ENCODE peak calls at places on chromosomes 7 and 10, in four cellular contexts. J is K562, Z is A549, V is HepG2. R is an unnamed sample.

GRCh38 chr10:123391275-123392028 is 237.2 kb downstream of the BUB3 start:
- DNase-seq in J (no peak), Z (no peak), V (no peak), R (no peak)

GRCh38 chr7:116809636-116810266 is 52.6 kb upstream of the CAPZA2 start:
- DNase-seq in J (peak), Z (peak), V (peak), R (no peak)

GRCh38 chr10:48236199-48236621 is 38.3 kb downstream of the FRMPD2 start:
- DNase-seq in J (no peak), Z (no peak), V (no peak), R (no peak)

GRCh38 chr10:1114355-1115261 is 58.4 kb downstream of the WDR37 start:
- DNase-seq in J (no peak), Z (no peak), V (no peak), R (no peak)

GRCh38 chr7:21898265-21898930 is 47.3 kb downstream of the CDCA7L start:
- DNase-seq in J (no peak), Z (no peak), V (no peak), R (no peak)

GRCh38 chr7:19772858-19773337 is 519 bp downstream of the TMEM196 start:
- DNase-seq in J (no peak), Z (peak), V (no peak), R (peak)

GRCh38 chr10:78178940-78179339 is 145.3 kb downstream of the RPS24 start:
- DNase-seq in J (no peak), Z (no peak), V (no peak), R (no peak)

GRCh38 chr7:156143683-156144082 is 331.4 kb upstream of the SHH start:
- DNase-seq in J (no peak), Z (no peak), V (no peak), R (no peak)

GRCh38 chr7:106279425-106280182 is 5.2 kb downstream of the NAMPT start:
- DNase-seq in J (peak), Z (peak), V (no peak), R (no peak)

GRCh38 chr10:110075726-110076125 is 67.9 kb downstream of the ADD3 start:
- DNase-seq in J (no peak), Z (no peak), V (no peak), R (no peak)

GRCh38 chr7:13829914-13830603 is 159.4 kb downstream of the ETV1 start:
- DNase-seq in J (no peak), Z (no peak), V (no peak), R (no peak)

GRCh38 chr10:49446031-49446430 is 50.1 kb upstream of the DRGX start:
- DNase-seq in J (no peak), Z (peak), V (no peak), R (no peak)

GRCh38 chr7:40659231-40659630 is 524.4 kb downstream of the SUGCT start:
- DNase-seq in J (no peak), Z (no peak), V (no peak), R (no peak)

GRCh38 chr7:151880688-151881087 is 3.8 kb upstream of the PRKAG2 start:
- DNase-seq in J (no peak), Z (no peak), V (no peak), R (no peak)

GRCh38 chr7:104627516-104627915 is 299.1 kb downstream of the LHFPL3 start:
- DNase-seq in J (no peak), Z (no peak), V (no peak), R (peak)

GRCh38 chr10:119642556-119643111 is 8.5 kb upstream of the BAG3 start:
- DNase-seq in J (no peak), Z (no peak), V (no peak), R (no peak)

GRCh38 chr7:157302314-157302711 is 34.5 kb upstream of the DNAJB6 start:
- DNase-seq in J (peak), Z (peak), V (no peak), R (no peak)

GRCh38 chr10:23065549-23065948 is 29.8 kb upstream of the MSRB2 start:
- DNase-seq in J (no peak), Z (peak), V (peak), R (no peak)

GRCh38 chr7:20440472-20441105 is 109.9 kb downstream of the ITGB8 start:
- DNase-seq in J (peak), Z (peak), V (peak), R (peak)

GRCh38 chr10:67843284-67843683 is 5.3 kb upstream of the DNAJC12 start:
- DNase-seq in J (no peak), Z (no peak), V (no peak), R (no peak)

GRCh38 chr10:93859049-93859655 is 34.6 kb upstream of the SLC35G1 start:
- DNase-seq in J (peak), Z (peak), V (no peak), R (no peak)

GRCh38 chr10:42899036-42899435 is 116.4 kb downstream of the BMS1 start:
- DNase-seq in J (no peak), Z (no peak), V (no peak), R (no peak)

GRCh38 chr10:100100651-100101525 is 19.2 kb upstream of the CPN1 start:
- DNase-seq in J (no peak), Z (peak), V (peak), R (no peak)

GRCh38 chr10:65496541-65496940 is 1429.3 kb upstream of the LRRTM3 start:
- DNase-seq in J (no peak), Z (no peak), V (no peak), R (no peak)

GRCh38 chr7:16816820-16817219 is 12.0 kb upstream of the AGR2 start:
- DNase-seq in J (no peak), Z (no peak), V (no peak), R (no peak)

GRCh38 chr7:50728184-50728583 is 54.5 kb downstream of the GRB10 start:
- DNase-seq in J (no peak), Z (no peak), V (no peak), R (no peak)

GRCh38 chr7:6226194-6226799 is 46.1 kb downstream of the CYTH3 start:
- DNase-seq in J (no peak), Z (peak), V (no peak), R (no peak)

GRCh38 chr10:76874151-76874550 is 763.5 kb downstream of the KCNMA1 start:
- DNase-seq in J (no peak), Z (no peak), V (no peak), R (no peak)

GRCh38 chr7:133797818-133798485 is 329.2 kb upstream of the LRGUK start:
- DNase-seq in J (no peak), Z (no peak), V (no peak), R (no peak)

GRCh38 chr7:19665399-19666008 is 43.3 kb downstream of the POLR1F start:
- DNase-seq in J (peak), Z (peak), V (peak), R (no peak)

GRCh38 chr7:112023786-112024185 is 182.4 kb downstream of the DOCK4 start:
- DNase-seq in J (no peak), Z (no peak), V (no peak), R (no peak)

GRCh38 chr10:484925-485661 is 204.4 kb downstream of the DIP2C start:
- DNase-seq in J (no peak), Z (no peak), V (no peak), R (no peak)

GRCh38 chr10:62826275-62826674 is 10.1 kb upstream of the EGR2 start:
- DNase-seq in J (no peak), Z (no peak), V (no peak), R (no peak)

GRCh38 chr10:44627591-44628354 is 242.9 kb upstream of the CXCL12 start:
- DNase-seq in J (no peak), Z (no peak), V (no peak), R (no peak)
- TF ChIP-seq NR3C1 in J (no peak), Z (no peak), V (no peak), R (no peak)

GRCh38 chr7:26489906-26490305 is 198.2 kb downstream of the SNX10 start:
- DNase-seq in J (no peak), Z (no peak), V (no peak), R (no peak)
- TF ChIP-seq NR3C1 in J (no peak), Z (no peak), V (no peak), R (no peak)

GRCh38 chr7:37085600-37085999 is 361.3 kb upstream of the AOAH start:
- DNase-seq in J (no peak), Z (no peak), V (no peak), R (no peak)

GRCh38 chr7:37079420-37079819 is 355.1 kb upstream of the AOAH start:
- DNase-seq in J (no peak), Z (no peak), V (no peak), R (no peak)

GRCh38 chr7:37084303-37084702 is 360.0 kb upstream of the AOAH start:
- DNase-seq in J (no peak), Z (no peak), V (no peak), R (no peak)

GRCh38 chr7:37083311-37084096 is 359.2 kb upstream of the AOAH start:
- DNase-seq in J (no peak), Z (no peak), V (no peak), R (no peak)

GRCh38 chr7:37081436-37081835 is 357.1 kb upstream of the AOAH start:
- DNase-seq in J (no peak), Z (peak), V (no peak), R (no peak)
- TF ChIP-seq NR3C1 in J (no peak), Z (no peak), V (no peak), R (no peak)

GRCh38 chr7:39295791-39296190 is 270.4 kb upstream of the YAE1 start:
- DNase-seq in J (no peak), Z (no peak), V (no peak), R (no peak)

GRCh38 chr7:39288303-39288702 is 277.9 kb upstream of the YAE1 start:
- DNase-seq in J (no peak), Z (no peak), V (no peak), R (no peak)

GRCh38 chr7:39293424-39293823 is 272.8 kb upstream of the YAE1 start:
- DNase-seq in J (no peak), Z (no peak), V (no peak), R (no peak)

GRCh38 chr7:39294022-39294421 is 272.2 kb upstream of the YAE1 start:
- DNase-seq in J (no peak), Z (no peak), V (no peak), R (no peak)

DNA sequence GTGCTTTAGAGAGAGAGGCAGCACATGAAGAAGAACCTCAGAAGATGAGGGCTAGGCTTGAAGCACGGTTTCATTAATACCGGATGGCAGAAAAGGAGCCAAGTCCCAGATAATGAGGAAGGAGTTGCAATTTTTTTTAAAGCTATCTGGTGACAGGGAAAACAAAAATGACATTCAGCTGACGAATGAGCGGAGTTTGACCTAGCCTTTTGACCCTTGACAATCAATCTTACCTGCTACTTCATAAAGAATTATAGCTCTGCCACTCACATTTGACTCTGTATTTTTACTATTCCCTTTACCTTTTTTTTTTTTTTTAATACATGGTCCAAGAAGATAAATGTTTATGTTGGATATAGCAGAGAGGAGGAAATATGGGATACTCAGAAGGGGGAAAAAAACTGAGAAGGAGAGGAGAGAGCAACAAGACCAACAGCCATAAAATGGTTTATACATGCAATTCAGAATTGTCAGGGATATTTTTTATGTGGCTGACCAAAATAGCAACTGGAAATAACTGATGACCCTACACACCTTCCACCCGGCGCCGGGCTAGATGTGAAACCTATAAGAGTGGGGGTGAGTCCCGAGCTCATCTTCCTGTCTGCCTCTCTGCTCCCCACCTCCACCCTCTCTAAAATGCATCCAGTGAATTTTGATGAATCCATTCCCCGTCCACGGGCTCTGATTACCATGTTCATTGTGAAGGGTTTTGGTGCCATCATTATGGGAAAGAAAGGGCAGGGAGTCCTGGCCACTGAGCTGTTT is 274.4 kb upstream of the YAE1 start:
- DNase-seq in J (no peak), Z (no peak), V (no peak), R (no peak)
- TF ChIP-seq NR3C1 in J (no peak), Z (no peak), V (no peak), R (no peak)

R was measured in WTC11.